ENCODE peak calls at places on chromosomes 13 and 19, in five cellular contexts. K, Q, L, O and H are unnamed samples.
A peak's percentile ranks its signal among the peaks of the same experiment; 100 is the strongest.

GRCh38 chr19:12202250-12202649 is 39.4 kb downstream of the ZNF136 start:
- DNase-seq in Q (peak; percentile 45), O (no peak), L (no peak), K (peak; percentile 10), H (no peak)

GRCh38 chr13:75137911-75138571 is 343.9 kb downstream of the TBC1D4 start:
- DNase-seq in K (peak; percentile 43), O (no peak), Q (no peak), L (no peak), H (no peak)

GRCh38 chr13:35888327-35888940 is 242.7 kb downstream of the DCLK1 start:
- DNase-seq in Q (no peak), O (no peak), L (no peak), K (peak; percentile 30), H (no peak)

GRCh38 chr19:4018140-4018613 is 10.6 kb downstream of the PIAS4 start:
- DNase-seq in L (no peak), Q (no peak), O (no peak), K (no peak), H (no peak)

GRCh38 chr13:85653681-85654080 is 145.5 kb downstream of the SLITRK6 start:
- DNase-seq in L (no peak), K (no peak), Q (no peak), O (no peak), H (no peak)

GRCh38 chr13:36345438-36346221 is 564 bp downstream of the SPART start:
- DNase-seq in Q (peak; percentile 16), K (peak; percentile 94), L (peak; percentile 82), O (peak; percentile 58), H (peak; percentile 85)

GRCh38 chr13:48626077-48626449 is 27.7 kb upstream of the CYSLTR2 start:
- DNase-seq in O (no peak), L (peak; percentile 46), Q (no peak), K (peak; percentile 93), H (no peak)

GRCh38 chr19:49149652-49150105 is 5.5 kb downstream of the HRC start:
- DNase-seq in O (peak; percentile 94), K (peak; percentile 94), L (peak; percentile 77), Q (no peak), H (peak; percentile 83)

GRCh38 chr13:30700364-30700763 is 35.0 kb upstream of the ALOX5AP start:
- DNase-seq in L (no peak), K (no peak), O (no peak), Q (no peak), H (no peak)

GRCh38 chr19:36514012-36514612 is 14.0 kb downstream of the ZNF260 start:
- DNase-seq in O (no peak), K (no peak), L (no peak), Q (no peak), H (no peak)

GRCh38 chr13:91661692-91662490 is 263.5 kb downstream of the GPC5 start:
- DNase-seq in Q (no peak), L (no peak), O (no peak), K (no peak), H (no peak)

GRCh38 chr13:111049791-111050538 is 65.1 kb upstream of the ARHGEF7 start:
- DNase-seq in K (peak; percentile 44), L (peak; percentile 63), Q (no peak), O (no peak), H (peak; percentile 77)

GRCh38 chr19:2173388-2173787 is 9.7 kb downstream of the DOT1L start:
- DNase-seq in Q (no peak), K (no peak), O (no peak), L (no peak), H (no peak)

DNA sequence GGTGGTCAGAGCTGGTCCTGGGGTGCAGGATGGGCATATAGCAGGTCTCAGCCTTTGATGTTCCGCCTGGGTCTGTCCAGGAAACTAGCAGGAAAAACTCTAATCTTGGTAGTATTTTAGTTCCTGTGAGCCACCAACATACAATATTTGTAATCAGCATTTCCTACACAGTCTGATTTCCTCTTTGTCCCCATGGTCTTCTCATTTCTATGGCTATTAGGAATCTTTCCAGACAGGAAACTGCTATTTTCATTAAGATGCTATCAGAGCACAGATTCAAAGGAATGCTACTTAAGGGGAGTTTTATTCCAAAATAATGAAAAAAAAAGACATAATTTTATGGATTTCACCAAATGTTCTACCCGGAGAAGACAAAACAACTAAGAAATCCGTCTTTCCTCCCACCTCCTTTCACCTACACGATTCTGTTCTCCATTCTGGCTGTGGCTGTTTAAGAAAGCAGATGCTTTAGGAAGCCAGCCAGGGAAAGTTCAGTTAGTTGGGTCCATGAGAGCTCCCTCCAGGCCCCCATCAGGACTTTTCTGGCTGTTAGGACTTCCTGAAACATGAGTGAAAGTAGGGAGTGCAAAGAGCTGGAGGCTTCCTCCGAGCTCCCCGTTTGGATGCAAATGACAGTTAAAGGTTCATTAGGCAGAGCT is 36.4 kb downstream of the SHISA2 start:
- DNase-seq in K (no peak), O (no peak), Q (no peak), L (no peak), H (no peak)
- H3K4me1 ChIP-seq in K (peaks cover 8% of the 10 kb centered on the region), O (peaks cover 12% of the 10 kb centered on the region), Q (peaks cover 33% of the 10 kb centered on the region), L (no peaks in the 10 kb centered on the region), H (no peaks in the 10 kb centered on the region)

DNA sequence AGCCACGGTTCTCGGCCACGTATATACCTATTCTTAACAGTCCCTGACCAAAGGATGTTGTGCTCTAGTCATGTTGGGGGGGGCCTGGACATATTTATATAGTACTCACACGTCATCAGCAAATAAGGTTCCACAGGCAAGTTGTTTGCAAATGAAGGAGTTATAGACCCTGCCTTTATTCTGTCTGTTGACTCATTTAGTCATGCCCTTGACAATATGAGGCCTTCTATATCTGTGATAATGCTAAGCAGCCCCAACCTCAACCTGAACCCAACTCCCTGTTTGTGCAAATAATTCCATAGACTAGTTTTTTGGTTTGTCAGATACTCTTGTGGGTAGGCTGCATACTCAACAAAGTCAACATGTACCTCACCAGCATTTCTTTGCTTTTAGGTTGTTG is 8.9 kb downstream of the ZNF586 start:
- DNase-seq in K (no peak), L (no peak), O (no peak), Q (no peak), H (no peak)
- H3K9me3 ChIP-seq in K (no peaks in the 10 kb centered on the region), L (peaks cover 7% of the 10 kb centered on the region), O (peaks cover 6% of the 10 kb centered on the region), Q (peaks cover 68% of the 10 kb centered on the region), H (peaks cover 37% of the 10 kb centered on the region)

DNA sequence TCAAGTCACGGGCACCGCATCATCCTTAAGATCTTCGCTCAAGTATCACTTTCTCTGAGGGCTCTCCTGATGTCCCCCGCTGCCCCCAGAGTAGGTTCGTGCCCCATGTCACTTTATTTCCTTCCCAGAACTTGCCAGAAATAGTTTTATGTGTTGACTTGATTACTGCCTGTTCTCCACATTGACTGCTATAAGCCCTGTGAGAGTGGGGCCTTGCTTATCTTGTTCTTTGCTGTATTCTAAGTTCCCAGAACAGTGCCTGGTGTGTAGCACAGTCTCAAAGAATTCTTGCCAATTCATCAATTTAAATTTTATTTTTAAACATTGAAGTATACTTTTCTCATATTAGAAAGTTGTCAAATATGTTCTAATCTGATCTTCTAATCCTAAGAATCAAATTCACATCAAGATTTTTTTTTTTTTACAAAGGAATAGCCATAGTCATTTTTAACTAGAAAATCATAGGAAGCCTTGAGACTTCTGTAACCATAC is 32.1 kb upstream of the GPR183 start:
- DNase-seq in Q (no peak), O (no peak), K (no peak), L (no peak), H (no peak)
- H3K27ac ChIP-seq in Q (peak overlapping the region; percentile 16), O (no peak overlapping the region), K (peak overlapping the region; percentile 77), L (no peak overlapping the region), H (no peak overlapping the region)

GRCh38 chr13:50068508-50068907 is 53.3 kb downstream of the KCNRG start:
- DNase-seq in L (no peak), Q (no peak), O (no peak), K (no peak), H (no peak)
- H3K4me1 ChIP-seq in L (no peaks in the 10 kb centered on the region), Q (no peaks in the 10 kb centered on the region), O (no peaks in the 10 kb centered on the region), K (peaks cover 8% of the 10 kb centered on the region), H (peaks cover 2% of the 10 kb centered on the region)

DNA sequence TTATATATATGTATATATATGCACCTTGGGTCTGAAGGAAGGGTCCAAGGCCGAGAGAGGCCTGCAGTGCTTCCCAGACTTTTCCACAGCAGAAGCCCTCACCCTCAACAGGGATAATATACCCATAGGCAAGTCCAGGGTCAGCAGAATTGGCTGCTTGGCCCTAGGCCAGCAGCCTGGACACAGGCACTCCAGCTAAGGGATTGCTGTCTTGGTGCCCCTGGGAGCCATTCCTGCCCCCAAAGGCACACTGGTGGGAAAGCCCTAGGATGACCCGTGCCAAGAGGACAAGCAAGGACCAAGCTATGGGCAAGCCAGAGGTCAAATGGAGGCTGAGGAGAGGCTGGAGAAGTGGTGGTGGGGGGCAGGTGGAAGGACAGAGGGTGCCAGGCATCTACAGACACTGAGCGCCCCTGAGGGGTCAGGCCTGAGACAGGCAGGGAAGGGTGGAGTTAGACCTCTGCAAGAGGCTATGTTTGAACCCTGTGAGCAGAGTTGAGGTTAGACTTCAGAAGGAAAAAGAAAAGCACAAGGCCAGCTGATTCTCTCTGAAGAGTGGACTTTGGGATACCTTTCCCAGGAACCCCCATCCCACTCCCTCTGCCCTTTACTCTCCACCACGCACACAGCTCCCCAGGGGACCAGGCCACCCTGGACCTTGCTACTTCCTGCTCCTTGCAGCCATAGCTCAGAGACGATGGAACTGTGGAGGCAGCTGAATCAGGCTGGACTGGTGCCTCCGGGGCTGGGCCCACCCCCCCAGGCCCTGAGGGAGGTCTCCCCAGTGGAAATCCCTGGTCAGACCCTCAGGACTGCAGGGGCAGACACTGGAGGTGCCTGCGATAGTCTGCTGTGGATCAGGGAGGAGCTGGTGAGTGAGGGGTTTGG is at the start of gene ERICH4:
- DNase-seq in K (no peak), O (no peak), Q (no peak), L (no peak), H (no peak)
- H3K9me3 ChIP-seq in K (no peaks in the 10 kb centered on the region), O (no peaks in the 10 kb centered on the region), Q (no peaks in the 10 kb centered on the region), L (no peaks in the 10 kb centered on the region), H (no peaks in the 10 kb centered on the region)

GRCh38 chr19:18294467-18294864 is 13.0 kb upstream of the JUND start:
- DNase-seq in O (no peak), K (no peak), Q (peak; percentile 84), L (peak; percentile 70), H (peak; percentile 78)
- H3K27ac ChIP-seq in O (no peak overlapping the region), K (peak overlapping the region; percentile 94), Q (peak overlapping the region; percentile 93), L (peak overlapping the region; percentile 100), H (no peak overlapping the region)